ENCODE peak calls at places on chromosomes 6 and 20, in five cellular contexts. A, N, D, Z and X are unnamed samples.

GRCh38 chr6:167817016-167817415 is 9.7 kb upstream of the AFDN start:
- DNase-seq in N (no peak), A (no peak), Z (no peak), D (no peak), X (no peak)

GRCh38 chr20:18157102-18157501 is 19.4 kb downstream of the KAT14 start:
- DNase-seq in D (no peak), Z (no peak), N (no peak), A (no peak), X (no peak)

GRCh38 chr6:105952326-105952725 is 133.8 kb upstream of the PRDM1 start:
- DNase-seq in N (no peak), A (no peak), Z (no peak), D (no peak), X (no peak)

GRCh38 chr6:168217216-168217879 is 102.2 kb downstream of the DACT2 start:
- DNase-seq in N (peak), D (no peak), Z (no peak), A (no peak), X (no peak)

GRCh38 chr6:13589801-13590200 is 15.4 kb downstream of the SIRT5 start:
- DNase-seq in A (no peak), Z (no peak), D (no peak), N (no peak), X (no peak)

GRCh38 chr20:52785678-52786077 is 186.5 kb upstream of the TSHZ2 start:
- DNase-seq in N (no peak), Z (no peak), D (no peak), A (no peak), X (no peak)

GRCh38 chr20:46458891-46459750 is 52.7 kb upstream of the ELMO2 start:
- DNase-seq in Z (peak), D (peak), N (peak), A (no peak), X (peak)

GRCh38 chr6:11833626-11834592 is 55.3 kb upstream of the ADTRP start:
- DNase-seq in N (peak), A (no peak), D (no peak), Z (no peak), X (no peak)

GRCh38 chr6:169371344-169372144 is 117.9 kb upstream of the THBS2 start:
- DNase-seq in D (peak), Z (no peak), N (no peak), A (no peak), X (no peak)

GRCh38 chr6:15961630-15962448 is 167.0 kb upstream of the MYLIP start:
- DNase-seq in Z (no peak), N (no peak), A (no peak), D (no peak), X (no peak)

GRCh38 chr6:79127660-79128059 is 49.6 kb upstream of the PHIP start:
- DNase-seq in N (no peak), Z (no peak), A (no peak), D (no peak), X (no peak)

GRCh38 chr6:144033816-144034540 is 25.9 kb upstream of the PLAGL1 start:
- DNase-seq in A (peak), Z (no peak), D (no peak), N (no peak), X (no peak)

GRCh38 chr6:169766232-169766631 is 14.8 kb downstream of the ERMARD start:
- DNase-seq in D (no peak), A (no peak), N (no peak), Z (peak), X (no peak)

GRCh38 chr6:162907876-162908481 is 180.2 kb downstream of the PACRG start:
- DNase-seq in D (no peak), A (peak), N (no peak), Z (no peak), X (peak)

GRCh38 chr20:44218441-44218840 is 7.9 kb upstream of the OSER1 start:
- DNase-seq in N (peak), D (no peak), Z (no peak), A (no peak), X (no peak)

GRCh38 chr6:99416892-99417767 is 8.0 kb downstream of the PNISR start:
- DNase-seq in A (no peak), Z (no peak), N (no peak), D (no peak), X (no peak)

GRCh38 chr20:46122071-46122470 is 4.0 kb downstream of the CD40 start:
- DNase-seq in N (no peak), D (no peak), Z (no peak), A (peak), X (no peak)

GRCh38 chr20:48605364-48606116 is 222.3 kb downstream of the PREX1 start:
- DNase-seq in D (no peak), A (no peak), N (no peak), Z (no peak), X (no peak)

GRCh38 chr20:62211216-62211615 is 8.9 kb downstream of the HRH3 start:
- DNase-seq in D (no peak), N (no peak), A (no peak), Z (no peak), X (no peak)

GRCh38 chr6:15573376-15573775 is 89.5 kb downstream of the DTNBP1 start:
- DNase-seq in N (no peak), D (no peak), Z (no peak), A (no peak), X (no peak)

GRCh38 chr6:45647341-45648138 is 269.8 kb upstream of the SUPT3H start:
- DNase-seq in Z (no peak), A (no peak), D (no peak), N (no peak), X (no peak)

GRCh38 chr6:34051339-34051919 is 94.5 kb downstream of the GRM4 start:
- DNase-seq in D (no peak), A (no peak), N (no peak), Z (no peak), X (no peak)

GRCh38 chr6:139371421-139372253 is 2.8 kb downstream of the CITED2 start:
- DNase-seq in Z (no peak), A (no peak), D (no peak), N (no peak), X (no peak)

GRCh38 chr6:44285552-44286284 is 15.5 kb downstream of the TMEM151B start:
- DNase-seq in Z (no peak), A (peak), N (no peak), D (no peak), X (no peak)

GRCh38 chr6:136607932-136608772 is 57.9 kb upstream of the MAP7 start:
- DNase-seq in A (peak), D (peak), Z (peak), N (peak), X (peak)

GRCh38 chr20:23088891-23089290 is 2.8 kb upstream of the CD93 start:
- DNase-seq in N (no peak), A (no peak), Z (no peak), D (no peak), X (no peak)

GRCh38 chr6:13139119-13139518 is 189.2 kb downstream of the TBC1D7 start:
- DNase-seq in A (no peak), N (no peak), Z (no peak), D (no peak), X (no peak)

GRCh38 chr6:89281779-89282246 is 33.3 kb downstream of the GABRR2 start:
- DNase-seq in N (peak), D (no peak), Z (no peak), A (peak), X (no peak)

GRCh38 chr20:35823937-35824336 is 52.1 kb downstream of the PHF20 start:
- DNase-seq in N (no peak), Z (no peak), D (no peak), A (no peak), X (no peak)

GRCh38 chr6:31829633-31830492 is 2.3 kb downstream of the HSPA1B start:
- DNase-seq in Z (peak), N (no peak), A (no peak), D (peak), X (peak)